ENCODE peak calls at places on chromosomes 3 and 15, in four cellular contexts. Q, P, N and V are unnamed samples.
A peak's percentile ranks its signal among the peaks of the same experiment; 100 is the strongest.

GRCh38 chr3:18121020-18121419 is 304.1 kb downstream of the SATB1 start:
- DNase-seq in Q (no peak), P (no peak), N (no peak), V (no peak)

GRCh38 chr3:32077260-32078084 is 28.9 kb upstream of the GPD1L start:
- DNase-seq in Q (no peak), P (no peak), N (no peak), V (no peak)

GRCh38 chr3:38311474-38311873 is 29.4 kb downstream of the SLC22A14 start:
- DNase-seq in Q (no peak), P (no peak), N (no peak), V (no peak)

GRCh38 chr3:46271910-46272309 is 29.6 kb downstream of the CCR3 start:
- DNase-seq in Q (no peak), P (no peak), N (no peak), V (no peak)

GRCh38 chr3:98980915-98981596 is 79.6 kb upstream of the DCBLD2 start:
- DNase-seq in Q (no peak), P (no peak), N (peak; percentile 53), V (no peak)

GRCh38 chr3:55330355-55330754 is 156.8 kb downstream of the WNT5A start:
- DNase-seq in Q (no peak), P (no peak), N (peak; percentile 95), V (peak; percentile 86)

GRCh38 chr3:43865376-43865775 is 174.6 kb downstream of the ABHD5 start:
- DNase-seq in Q (no peak), P (no peak), N (no peak), V (no peak)

GRCh38 chr15:80635953-80636352 is 59.2 kb upstream of the ABHD17C start:
- DNase-seq in Q (no peak), P (no peak), N (no peak), V (no peak)

GRCh38 chr3:71400986-71401451 is 182.5 kb downstream of the FOXP1 start:
- DNase-seq in Q (no peak), P (no peak), N (no peak), V (no peak)

GRCh38 chr15:36251450-36251849 is 328.0 kb upstream of the CDIN1 start:
- DNase-seq in Q (no peak), P (no peak), N (no peak), V (no peak)

GRCh38 chr3:81216192-81216591 is 545.3 kb downstream of the GBE1 start:
- DNase-seq in Q (no peak), P (no peak), N (peak; percentile 15), V (no peak)

GRCh38 chr15:72184165-72184811 is 13.3 kb downstream of the GRAMD2A start:
- DNase-seq in Q (peak; percentile 45), P (no peak), N (no peak), V (no peak)

GRCh38 chr3:89114841-89115223 is 7.4 kb downstream of the EPHA3 start:
- DNase-seq in Q (no peak), P (no peak), N (no peak), V (no peak)

GRCh38 chr15:81294501-81294850 is 29.5 kb downstream of the STARD5 start:
- DNase-seq in Q (no peak), P (no peak), N (no peak), V (no peak)

GRCh38 chr3:36740822-36741221 is 23.5 kb downstream of the DCLK3 start:
- DNase-seq in Q (no peak), P (no peak), N (no peak), V (no peak)

GRCh38 chr3:36763850-36764703 is at the start of gene DCLK3:
- DNase-seq in Q (peak; percentile 33), P (no peak), N (no peak), V (no peak)

GRCh38 chr3:140715035-140715434 is 37.2 kb downstream of the TRIM42 start:
- DNase-seq in Q (no peak), P (no peak), N (no peak), V (no peak)

GRCh38 chr3:20062996-20063395 is 22.8 kb downstream of the KAT2B start:
- DNase-seq in Q (no peak), P (no peak), N (no peak), V (no peak)

GRCh38 chr3:20057612-20058180 is 17.4 kb downstream of the KAT2B start:
- DNase-seq in Q (no peak), P (no peak), N (no peak), V (no peak)

GRCh38 chr3:20064387-20064786 is 24.1 kb downstream of the KAT2B start:
- DNase-seq in Q (no peak), P (no peak), N (no peak), V (no peak)

GRCh38 chr3:20061331-20061730 is 21.1 kb downstream of the KAT2B start:
- DNase-seq in Q (no peak), P (no peak), N (no peak), V (no peak)

GRCh38 chr3:20060924-20061323 is 20.7 kb downstream of the KAT2B start:
- DNase-seq in Q (no peak), P (no peak), N (no peak), V (no peak)
- TF ChIP-seq CTCF in Q (no peak), P (no peak), N (no peak), V (no peak)

DNA sequence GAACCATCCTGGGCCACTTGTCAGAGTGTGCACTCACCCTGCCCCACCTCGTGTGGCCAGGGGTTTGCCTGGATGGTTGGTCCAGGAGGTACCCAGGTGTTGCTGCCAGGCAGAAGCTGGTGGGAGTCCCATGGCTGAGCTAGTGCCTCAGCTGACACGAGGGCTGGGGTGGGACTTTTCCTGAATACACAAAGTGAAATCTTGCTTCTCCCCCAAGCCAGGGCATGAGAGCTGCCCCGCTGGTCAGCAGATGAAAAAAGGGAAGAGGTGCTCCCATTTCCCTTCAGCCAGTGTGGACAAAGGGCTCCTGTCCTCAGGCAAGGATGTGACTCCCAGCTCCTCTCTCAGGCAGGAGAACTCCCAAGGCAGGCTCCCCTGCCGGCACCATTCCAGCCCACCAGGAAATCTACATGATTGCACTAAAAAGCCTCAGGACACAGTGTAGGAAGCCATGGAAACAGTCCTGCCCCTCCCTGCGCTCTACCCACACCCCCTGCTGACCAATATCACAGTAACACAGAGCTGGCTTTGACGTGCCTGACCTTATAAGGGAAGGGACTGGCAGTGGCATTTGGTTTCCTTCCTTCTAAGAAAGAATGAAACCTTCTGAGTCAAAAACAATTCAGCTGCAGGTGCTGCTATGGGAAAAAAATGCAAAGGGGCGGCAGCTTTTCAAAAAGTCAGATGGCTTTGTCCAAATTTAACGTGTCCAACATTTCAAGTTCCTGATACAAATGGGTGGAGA is 33.9 kb downstream of the MYO5C start:
- DNase-seq in Q (peak; percentile 70), P (peak; percentile 33), N (peak; percentile 83), V (peak; percentile 35)
- TF ChIP-seq CTCF in Q (no peak), P (no peak), N (no peak), V (no peak)

GRCh38 chr3:126659915-126660886 is 5.3 kb upstream of the TXNRD3 start:
- DNase-seq in Q (no peak), P (no peak), N (no peak), V (no peak)
- TF ChIP-seq CTCF in Q (no peak), P (no peak), N (no peak), V (peak; percentile 16)

GRCh38 chr3:53046171-53047170 is 598 bp upstream of the SFMBT1 start:
- DNase-seq in Q (peak; percentile 45), P (peak; percentile 75), N (no peak), V (no peak)
- TF ChIP-seq CTCF in Q (no peak), P (peak; percentile 54), N (peak; percentile 53), V (peak; percentile 41)

DNA sequence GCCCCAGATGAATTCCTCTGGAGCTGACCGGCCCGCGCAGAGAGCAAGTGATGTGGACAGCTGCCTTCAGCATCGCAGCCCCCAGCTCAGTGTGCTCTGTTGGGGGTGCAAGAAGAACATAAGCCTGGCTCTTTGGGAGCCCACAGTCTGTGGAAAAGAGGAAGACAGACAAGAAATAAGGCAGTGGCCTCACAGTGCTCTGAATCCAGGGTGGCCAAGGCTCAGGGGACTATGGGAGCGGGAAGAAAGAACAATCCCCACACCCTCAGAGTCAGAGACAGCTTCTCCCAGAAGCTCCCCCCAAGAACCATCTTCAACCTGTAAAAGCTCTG is 277 bp upstream of the HDDC3 start:
- DNase-seq in Q (no peak), P (no peak), N (no peak), V (no peak)
- TF ChIP-seq CTCF in Q (no peak), P (peak; percentile 3), N (no peak), V (no peak)

GRCh38 chr15:34621675-34622074 is 38.2 kb upstream of the GOLGA8B start:
- DNase-seq in Q (no peak), P (no peak), N (peak; percentile 12), V (no peak)
- TF ChIP-seq CTCF in Q (no peak), P (no peak), N (peak; percentile 43), V (peak; percentile 35)

GRCh38 chr3:8501388-8502131 is at the start of gene LMCD1:
- DNase-seq in Q (peak; percentile 94), P (peak; percentile 76), N (peak; percentile 85), V (peak; percentile 87)
- TF ChIP-seq CTCF in Q (no peak), P (no peak), N (peak; percentile 5), V (peak; percentile 16)

DNA sequence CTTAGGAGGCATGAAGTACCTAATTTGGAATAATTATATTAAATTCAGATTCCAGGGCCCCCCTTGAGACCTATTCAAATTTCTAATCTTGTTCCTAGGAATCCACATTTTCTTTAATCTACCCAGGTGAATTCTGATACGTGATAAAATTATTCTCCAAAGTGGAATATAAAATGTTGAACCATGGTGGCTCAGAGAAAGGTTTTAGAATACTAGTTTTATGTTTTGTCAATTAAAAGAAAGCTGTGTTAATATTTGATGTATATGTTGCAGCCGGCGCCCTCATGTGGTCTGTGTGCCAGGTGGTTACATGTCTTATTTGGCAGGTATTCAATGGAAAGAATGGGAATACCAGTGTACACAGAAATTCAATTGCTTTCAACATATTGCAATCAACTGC is 321.8 kb downstream of the FEZF2 start:
- DNase-seq in Q (peak; percentile 21), P (no peak), N (peak; percentile 16), V (no peak)
- TF ChIP-seq CTCF in Q (peak; percentile 36), P (no peak), N (peak; percentile 37), V (peak; percentile 22)

DNA sequence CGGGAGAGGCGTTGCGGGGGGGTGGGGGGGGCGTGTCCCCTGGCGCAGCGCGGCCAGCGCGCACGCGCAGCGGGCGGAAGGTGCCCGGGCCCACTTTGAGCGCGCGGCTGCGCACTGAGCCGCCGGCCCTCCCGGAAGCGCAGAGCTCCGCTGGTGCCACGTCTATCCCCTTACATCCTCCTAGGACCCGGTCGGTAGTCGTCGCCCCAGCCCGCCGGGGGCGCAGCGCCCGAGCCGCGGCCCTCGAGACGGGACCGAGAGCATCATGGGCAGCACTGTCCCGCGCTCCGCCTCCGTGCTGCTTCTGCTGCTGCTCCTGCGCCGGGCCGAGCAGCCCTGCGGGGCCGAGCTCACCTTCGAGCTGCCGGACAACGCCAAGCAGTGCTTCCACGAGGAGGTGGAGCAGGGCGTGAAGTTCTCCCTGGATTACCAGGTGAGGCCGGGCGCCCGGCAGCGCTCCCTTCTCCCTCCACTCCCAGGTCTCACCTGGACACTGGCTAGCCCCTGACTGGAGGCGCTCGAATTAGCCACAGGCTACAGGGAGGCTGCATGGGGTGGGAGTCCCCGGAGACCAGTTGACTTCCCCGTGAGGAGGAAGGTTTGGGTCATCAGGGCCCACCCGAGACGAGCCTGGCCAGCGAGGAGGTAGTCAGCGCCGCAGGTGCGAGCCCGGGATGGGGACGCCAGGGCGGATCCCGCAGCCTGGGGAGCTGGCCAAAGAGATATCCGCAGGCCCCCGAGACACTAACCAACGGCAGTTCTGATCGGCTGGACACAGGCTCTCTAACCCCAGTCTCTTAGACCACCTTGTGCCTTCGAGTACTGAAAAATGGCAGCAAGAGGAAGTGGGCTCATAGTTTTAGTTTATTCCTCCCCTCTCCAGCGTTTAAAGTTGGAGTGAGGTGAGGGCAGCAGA is at the start of gene TMED3:
- DNase-seq in Q (peak; percentile 74), P (peak; percentile 75), N (peak; percentile 56), V (peak; percentile 54)
- TF ChIP-seq CTCF in Q (no peak), P (no peak), N (peak; percentile 28), V (peak; percentile 11)